ENCODE peak calls at places on chromosome 10, in seven cellular contexts. One of them, this sample, is unnamed.

GRCh38 chr10:98316156-98316555 is 48.2 kb upstream of the LOXL4 start:
- DNase-seq in GM13976: no peak
- DNase-seq in brain microvascular endothelial cell: no peak
- DNase-seq in NB4: no peak
- DNase-seq in foreskin fibroblast: no peak
- DNase-seq in breast epithelium: no peak
- DNase-seq in cardiac fibroblast: no peak
- DNase-seq in this sample: no peak

GRCh38 chr10:33749042-33749441 is 414.6 kb upstream of the NRP1 start:
- DNase-seq in GM13976: no peak
- DNase-seq in brain microvascular endothelial cell: no peak
- DNase-seq in NB4: no peak
- DNase-seq in foreskin fibroblast: no peak
- DNase-seq in breast epithelium: no peak
- DNase-seq in cardiac fibroblast: peak
- DNase-seq in this sample: no peak

GRCh38 chr10:127880557-127880956 is 12.2 kb downstream of the CLRN3 start:
- DNase-seq in GM13976: no peak
- DNase-seq in brain microvascular endothelial cell: no peak
- DNase-seq in NB4: peak
- DNase-seq in foreskin fibroblast: no peak
- DNase-seq in breast epithelium: no peak
- DNase-seq in cardiac fibroblast: no peak
- DNase-seq in this sample: no peak

GRCh38 chr10:37379991-37380390 is 254.6 kb downstream of the ANKRD30A start:
- DNase-seq in GM13976: no peak
- DNase-seq in brain microvascular endothelial cell: no peak
- DNase-seq in NB4: no peak
- DNase-seq in foreskin fibroblast: no peak
- DNase-seq in breast epithelium: no peak
- DNase-seq in cardiac fibroblast: peak
- DNase-seq in this sample: no peak

GRCh38 chr10:12645449-12645848 is 296.1 kb downstream of the CAMK1D start:
- DNase-seq in GM13976: no peak
- DNase-seq in brain microvascular endothelial cell: no peak
- DNase-seq in NB4: no peak
- DNase-seq in foreskin fibroblast: no peak
- DNase-seq in breast epithelium: no peak
- DNase-seq in cardiac fibroblast: no peak
- DNase-seq in this sample: no peak

GRCh38 chr10:43070121-43071085 is 6.5 kb upstream of the RET start:
- DNase-seq in GM13976: no peak
- DNase-seq in brain microvascular endothelial cell: no peak
- DNase-seq in NB4: no peak
- DNase-seq in foreskin fibroblast: no peak
- DNase-seq in breast epithelium: no peak
- DNase-seq in cardiac fibroblast: no peak
- DNase-seq in this sample: no peak

GRCh38 chr10:110285501-110285900 is 19.2 kb downstream of the SMNDC1 start:
- DNase-seq in GM13976: no peak
- DNase-seq in brain microvascular endothelial cell: no peak
- DNase-seq in NB4: no peak
- DNase-seq in foreskin fibroblast: no peak
- DNase-seq in breast epithelium: no peak
- DNase-seq in cardiac fibroblast: no peak
- DNase-seq in this sample: no peak

GRCh38 chr10:118412918-118413317 is 70.8 kb upstream of the FAM204A start:
- DNase-seq in GM13976: no peak
- DNase-seq in brain microvascular endothelial cell: no peak
- DNase-seq in NB4: no peak
- DNase-seq in foreskin fibroblast: no peak
- DNase-seq in breast epithelium: no peak
- DNase-seq in cardiac fibroblast: no peak
- DNase-seq in this sample: no peak

GRCh38 chr10:46284286-46285229 is 2.2 kb upstream of the ANTXRL start:
- DNase-seq in GM13976: peak
- DNase-seq in brain microvascular endothelial cell: peak
- DNase-seq in NB4: peak
- DNase-seq in foreskin fibroblast: peak
- DNase-seq in breast epithelium: peak
- DNase-seq in cardiac fibroblast: peak
- DNase-seq in this sample: peak

GRCh38 chr10:127945335-127945734 is 38.4 kb downstream of the PTPRE start:
- DNase-seq in GM13976: no peak
- DNase-seq in brain microvascular endothelial cell: peak
- DNase-seq in NB4: peak
- DNase-seq in foreskin fibroblast: no peak
- DNase-seq in breast epithelium: peak
- DNase-seq in cardiac fibroblast: peak
- DNase-seq in this sample: no peak

GRCh38 chr10:63554666-63555065 is 33.5 kb downstream of the REEP3 start:
- DNase-seq in GM13976: peak
- DNase-seq in brain microvascular endothelial cell: peak
- DNase-seq in NB4: peak
- DNase-seq in foreskin fibroblast: peak
- DNase-seq in breast epithelium: no peak
- DNase-seq in cardiac fibroblast: peak
- DNase-seq in this sample: no peak

GRCh38 chr10:44071479-44071878 is 313.4 kb downstream of the CXCL12 start:
- DNase-seq in GM13976: no peak
- DNase-seq in brain microvascular endothelial cell: no peak
- DNase-seq in NB4: no peak
- DNase-seq in foreskin fibroblast: peak
- DNase-seq in breast epithelium: no peak
- DNase-seq in cardiac fibroblast: peak
- DNase-seq in this sample: no peak

GRCh38 chr10:59709472-59710125 is at the start of gene SLC16A9:
- DNase-seq in GM13976: peak
- DNase-seq in brain microvascular endothelial cell: peak
- DNase-seq in NB4: peak
- DNase-seq in foreskin fibroblast: peak
- DNase-seq in breast epithelium: peak
- DNase-seq in cardiac fibroblast: peak
- DNase-seq in this sample: peak

GRCh38 chr10:28532223-28532508 is 752 bp upstream of the WAC start:
- DNase-seq in GM13976: no peak
- DNase-seq in brain microvascular endothelial cell: no peak
- DNase-seq in NB4: no peak
- DNase-seq in foreskin fibroblast: peak
- DNase-seq in breast epithelium: peak
- DNase-seq in cardiac fibroblast: peak
- DNase-seq in this sample: no peak

GRCh38 chr10:69065406-69066361 is 22.2 kb upstream of the SRGN start:
- DNase-seq in GM13976: peak
- DNase-seq in brain microvascular endothelial cell: peak
- DNase-seq in NB4: peak
- DNase-seq in foreskin fibroblast: peak
- DNase-seq in breast epithelium: no peak
- DNase-seq in cardiac fibroblast: peak
- DNase-seq in this sample: peak

GRCh38 chr10:69567920-69568319 is 5.3 kb downstream of the NEUROG3 start:
- DNase-seq in GM13976: peak
- DNase-seq in brain microvascular endothelial cell: peak
- DNase-seq in NB4: peak
- DNase-seq in foreskin fibroblast: peak
- DNase-seq in breast epithelium: no peak
- DNase-seq in cardiac fibroblast: peak
- DNase-seq in this sample: no peak

GRCh38 chr10:47225186-47225927 is 74.6 kb upstream of the GDF10 start:
- DNase-seq in GM13976: no peak
- DNase-seq in brain microvascular endothelial cell: no peak
- DNase-seq in NB4: no peak
- DNase-seq in foreskin fibroblast: no peak
- DNase-seq in breast epithelium: no peak
- DNase-seq in cardiac fibroblast: no peak
- DNase-seq in this sample: no peak

GRCh38 chr10:130230036-130230435 is 93.8 kb downstream of the GLRX3 start:
- DNase-seq in GM13976: no peak
- DNase-seq in brain microvascular endothelial cell: no peak
- DNase-seq in NB4: no peak
- DNase-seq in foreskin fibroblast: no peak
- DNase-seq in breast epithelium: no peak
- DNase-seq in cardiac fibroblast: no peak
- DNase-seq in this sample: no peak

GRCh38 chr10:58477122-58477521 is 35.5 kb upstream of the BICC1 start:
- DNase-seq in GM13976: no peak
- DNase-seq in brain microvascular endothelial cell: peak
- DNase-seq in NB4: no peak
- DNase-seq in foreskin fibroblast: peak
- DNase-seq in breast epithelium: no peak
- DNase-seq in cardiac fibroblast: peak
- DNase-seq in this sample: no peak

GRCh38 chr10:57113545-57113944 is 752.5 kb upstream of the ZWINT start:
- DNase-seq in GM13976: no peak
- DNase-seq in brain microvascular endothelial cell: no peak
- DNase-seq in NB4: no peak
- DNase-seq in foreskin fibroblast: no peak
- DNase-seq in breast epithelium: no peak
- DNase-seq in cardiac fibroblast: no peak
- DNase-seq in this sample: no peak

GRCh38 chr10:129467346-129468119 is 492 bp downstream of the MGMT start:
- DNase-seq in GM13976: no peak
- DNase-seq in brain microvascular endothelial cell: no peak
- DNase-seq in NB4: peak
- DNase-seq in foreskin fibroblast: peak
- DNase-seq in breast epithelium: no peak
- DNase-seq in cardiac fibroblast: peak
- DNase-seq in this sample: no peak

GRCh38 chr10:22308390-22308789 is 7.8 kb upstream of the COMMD3 start:
- DNase-seq in GM13976: peak
- DNase-seq in brain microvascular endothelial cell: peak
- DNase-seq in NB4: no peak
- DNase-seq in foreskin fibroblast: peak
- DNase-seq in breast epithelium: no peak
- DNase-seq in cardiac fibroblast: peak
- DNase-seq in this sample: no peak

GRCh38 chr10:1408656-1409358 is 328.5 kb downstream of the ADARB2 start:
- DNase-seq in GM13976: no peak
- DNase-seq in brain microvascular endothelial cell: no peak
- DNase-seq in NB4: no peak
- DNase-seq in foreskin fibroblast: no peak
- DNase-seq in breast epithelium: no peak
- DNase-seq in cardiac fibroblast: no peak
- DNase-seq in this sample: no peak

GRCh38 chr10:74988055-74988773 is 123.2 kb upstream of the SAMD8 start:
- DNase-seq in GM13976: no peak
- DNase-seq in brain microvascular endothelial cell: no peak
- DNase-seq in NB4: no peak
- DNase-seq in foreskin fibroblast: no peak
- DNase-seq in breast epithelium: no peak
- DNase-seq in cardiac fibroblast: peak
- DNase-seq in this sample: no peak

GRCh38 chr10:74988787-74989574 is 122.5 kb upstream of the SAMD8 start:
- DNase-seq in GM13976: no peak
- DNase-seq in brain microvascular endothelial cell: no peak
- DNase-seq in NB4: no peak
- DNase-seq in foreskin fibroblast: no peak
- DNase-seq in breast epithelium: no peak
- DNase-seq in cardiac fibroblast: no peak
- DNase-seq in this sample: no peak

GRCh38 chr10:74992068-74992467 is 119.4 kb upstream of the SAMD8 start:
- DNase-seq in GM13976: no peak
- DNase-seq in brain microvascular endothelial cell: no peak
- DNase-seq in NB4: no peak
- DNase-seq in foreskin fibroblast: no peak
- DNase-seq in breast epithelium: no peak
- DNase-seq in cardiac fibroblast: no peak
- DNase-seq in this sample: no peak

GRCh38 chr10:74993649-74994048 is 117.8 kb upstream of the SAMD8 start:
- DNase-seq in GM13976: no peak
- DNase-seq in brain microvascular endothelial cell: no peak
- DNase-seq in NB4: no peak
- DNase-seq in foreskin fibroblast: no peak
- DNase-seq in breast epithelium: no peak
- DNase-seq in cardiac fibroblast: no peak
- DNase-seq in this sample: no peak

DNA sequence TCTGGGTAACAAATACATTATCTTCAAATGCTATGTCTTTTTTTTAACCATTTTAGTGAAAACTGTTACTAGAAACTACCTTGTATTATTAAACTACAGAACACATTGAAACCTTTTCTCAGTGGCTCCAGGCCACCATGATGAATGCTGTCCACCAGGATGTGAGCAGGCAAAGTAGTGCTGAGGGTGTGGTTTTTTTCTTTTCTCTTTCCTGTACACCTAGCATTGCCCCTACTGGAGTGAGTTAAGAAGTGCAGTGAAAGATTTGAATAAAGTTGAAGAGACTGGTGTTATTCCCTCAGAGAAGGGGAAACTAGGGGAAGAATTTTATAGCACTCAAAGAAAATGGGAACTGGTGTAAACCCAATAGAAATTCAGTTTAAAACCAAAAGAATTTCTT is 120.0 kb upstream of the SAMD8 start:
- DNase-seq in GM13976: peak
- DNase-seq in brain microvascular endothelial cell: no peak
- DNase-seq in NB4: peak
- DNase-seq in foreskin fibroblast: peak
- DNase-seq in breast epithelium: no peak
- DNase-seq in cardiac fibroblast: peak
- DNase-seq in this sample: no peak
- TF ChIP-seq CTCF in GM13976: no peak
- TF ChIP-seq CTCF in brain microvascular endothelial cell: peak
- TF ChIP-seq CTCF in NB4: peak
- TF ChIP-seq CTCF in foreskin fibroblast: peak
- TF ChIP-seq CTCF in breast epithelium: no peak
- TF ChIP-seq CTCF in cardiac fibroblast: peak
- TF ChIP-seq CTCF in this sample: no peak

DNA sequence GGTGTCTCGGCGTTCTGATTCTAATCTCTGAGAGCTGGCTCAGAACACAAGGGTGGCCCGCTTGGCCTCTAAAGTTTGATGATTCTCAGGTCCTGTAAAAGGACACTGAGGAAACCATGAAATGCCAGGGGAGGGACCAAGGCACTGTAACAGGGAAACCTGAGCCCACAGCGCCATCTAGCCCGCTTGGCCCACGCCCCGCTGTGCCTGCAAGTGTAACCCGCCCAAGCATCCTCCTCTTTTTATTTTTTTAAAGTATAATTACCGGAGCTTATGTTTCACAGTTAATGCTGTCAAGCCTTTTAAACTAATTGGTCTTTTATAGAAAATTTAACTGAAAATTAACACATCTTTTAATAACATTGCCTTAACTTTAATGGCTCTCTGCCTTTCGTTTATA is 734.7 kb downstream of the KCNMA1 start:
- DNase-seq in GM13976: no peak
- DNase-seq in brain microvascular endothelial cell: no peak
- DNase-seq in NB4: peak
- DNase-seq in foreskin fibroblast: no peak
- DNase-seq in breast epithelium: no peak
- DNase-seq in cardiac fibroblast: peak
- DNase-seq in this sample: no peak
- TF ChIP-seq CTCF in GM13976: peak
- TF ChIP-seq CTCF in brain microvascular endothelial cell: peak
- TF ChIP-seq CTCF in NB4: peak
- TF ChIP-seq CTCF in foreskin fibroblast: peak
- TF ChIP-seq CTCF in breast epithelium: no peak
- TF ChIP-seq CTCF in cardiac fibroblast: peak
- TF ChIP-seq CTCF in this sample: no peak

GRCh38 chr10:62422068-62422590 is 48.0 kb downstream of the ZNF365 start:
- DNase-seq in GM13976: no peak
- DNase-seq in brain microvascular endothelial cell: peak
- DNase-seq in NB4: peak
- DNase-seq in foreskin fibroblast: peak
- DNase-seq in breast epithelium: no peak
- DNase-seq in cardiac fibroblast: peak
- DNase-seq in this sample: no peak
- TF ChIP-seq CTCF in GM13976: no peak
- TF ChIP-seq CTCF in brain microvascular endothelial cell: peak
- TF ChIP-seq CTCF in NB4: no peak
- TF ChIP-seq CTCF in foreskin fibroblast: no peak
- TF ChIP-seq CTCF in breast epithelium: no peak
- TF ChIP-seq CTCF in cardiac fibroblast: peak
- TF ChIP-seq CTCF in this sample: no peak

GRCh38 chr10:3452234-3452633 is 279.7 kb upstream of the PITRM1 start:
- DNase-seq in GM13976: no peak
- DNase-seq in brain microvascular endothelial cell: peak
- DNase-seq in NB4: no peak
- DNase-seq in foreskin fibroblast: peak
- DNase-seq in breast epithelium: no peak
- DNase-seq in cardiac fibroblast: peak
- DNase-seq in this sample: no peak
- TF ChIP-seq CTCF in GM13976: no peak
- TF ChIP-seq CTCF in brain microvascular endothelial cell: peak
- TF ChIP-seq CTCF in NB4: no peak
- TF ChIP-seq CTCF in foreskin fibroblast: peak
- TF ChIP-seq CTCF in breast epithelium: peak
- TF ChIP-seq CTCF in cardiac fibroblast: peak
- TF ChIP-seq CTCF in this sample: no peak

This sample was measured in activated B cell treated with CpG ODN at 0.5 μM for 24 hours.